ENCODE peak calls at places on chromosomes 4 and X, in seven cellular contexts. One of them, this sample, is unnamed.
A peak's percentile ranks its signal among the peaks of the same experiment; 100 is the strongest.

GRCh38 chrX:69565247-69565815 is 50.6 kb upstream of the EDA start:
- DNase-seq in cardiac fibroblast: peak; percentile 1
- DNase-seq in fibroblast of lung: no peak
- DNase-seq in heart right ventricle: no peak
- DNase-seq in colonic mucosa: no peak
- DNase-seq in mucosa of descending colon: no peak
- DNase-seq in neural progenitor cell: no peak
- DNase-seq in this sample: no peak

GRCh38 chrX:30885136-30885535 is 3.9 kb downstream of the TAB3 start:
- DNase-seq in cardiac fibroblast: no peak
- DNase-seq in heart right ventricle: no peak
- DNase-seq in fibroblast of lung: no peak
- DNase-seq in colonic mucosa: no peak
- DNase-seq in neural progenitor cell: no peak
- DNase-seq in mucosa of descending colon: no peak
- DNase-seq in this sample: no peak

GRCh38 chr4:4864443-4864939 is 5.0 kb downstream of the MSX1 start:
- DNase-seq in heart right ventricle: no peak
- DNase-seq in neural progenitor cell: peak; percentile 49
- DNase-seq in mucosa of descending colon: no peak
- DNase-seq in fibroblast of lung: no peak
- DNase-seq in colonic mucosa: no peak
- DNase-seq in cardiac fibroblast: no peak
- DNase-seq in this sample: no peak

GRCh38 chrX:22278375-22278774 is 5.7 kb downstream of the CBLL2 start:
- DNase-seq in cardiac fibroblast: peak; percentile 5
- DNase-seq in heart right ventricle: no peak
- DNase-seq in fibroblast of lung: no peak
- DNase-seq in mucosa of descending colon: no peak
- DNase-seq in colonic mucosa: no peak
- DNase-seq in neural progenitor cell: no peak
- DNase-seq in this sample: no peak

GRCh38 chrX:69189972-69190371 is 24.7 kb upstream of the PJA1 start:
- DNase-seq in colonic mucosa: no peak
- DNase-seq in fibroblast of lung: peak; percentile 78
- DNase-seq in neural progenitor cell: peak; percentile 27
- DNase-seq in mucosa of descending colon: no peak
- DNase-seq in cardiac fibroblast: no peak
- DNase-seq in heart right ventricle: peak; percentile 29
- DNase-seq in this sample: no peak

GRCh38 chrX:10769696-10770619 is 149.6 kb upstream of the MID1 start:
- DNase-seq in colonic mucosa: no peak
- DNase-seq in mucosa of descending colon: no peak
- DNase-seq in cardiac fibroblast: peak; percentile 42
- DNase-seq in neural progenitor cell: peak; percentile 53
- DNase-seq in fibroblast of lung: peak; percentile 70
- DNase-seq in heart right ventricle: no peak
- DNase-seq in this sample: no peak

GRCh38 chrX:73836956-73837477 is 274.0 kb downstream of the CHIC1 start:
- DNase-seq in colonic mucosa: no peak
- DNase-seq in fibroblast of lung: no peak
- DNase-seq in neural progenitor cell: no peak
- DNase-seq in heart right ventricle: no peak
- DNase-seq in mucosa of descending colon: no peak
- DNase-seq in cardiac fibroblast: no peak
- DNase-seq in this sample: no peak

GRCh38 chr4:159722052-159722451 is 619.2 kb downstream of the RAPGEF2 start:
- DNase-seq in cardiac fibroblast: no peak
- DNase-seq in heart right ventricle: no peak
- DNase-seq in neural progenitor cell: no peak
- DNase-seq in colonic mucosa: no peak
- DNase-seq in fibroblast of lung: no peak
- DNase-seq in mucosa of descending colon: no peak
- DNase-seq in this sample: no peak

GRCh38 chr4:99383833-99384392 is 31.4 kb upstream of the ADH1C start:
- DNase-seq in mucosa of descending colon: no peak
- DNase-seq in fibroblast of lung: peak; percentile 99
- DNase-seq in cardiac fibroblast: peak; percentile 96
- DNase-seq in heart right ventricle: peak; percentile 47
- DNase-seq in colonic mucosa: no peak
- DNase-seq in neural progenitor cell: no peak
- DNase-seq in this sample: no peak

GRCh38 chrX:134373736-134374135 is 86.2 kb upstream of the HPRT1 start:
- DNase-seq in mucosa of descending colon: no peak
- DNase-seq in neural progenitor cell: no peak
- DNase-seq in cardiac fibroblast: no peak
- DNase-seq in colonic mucosa: no peak
- DNase-seq in heart right ventricle: no peak
- DNase-seq in fibroblast of lung: no peak
- DNase-seq in this sample: no peak

GRCh38 chr4:42237010-42237409 is 84.6 kb upstream of the BEND4 start:
- DNase-seq in mucosa of descending colon: no peak
- DNase-seq in heart right ventricle: no peak
- DNase-seq in fibroblast of lung: no peak
- DNase-seq in neural progenitor cell: no peak
- DNase-seq in colonic mucosa: no peak
- DNase-seq in cardiac fibroblast: no peak
- DNase-seq in this sample: no peak

GRCh38 chr4:125097729-125098128 is 217.0 kb upstream of the FAT4 start:
- DNase-seq in neural progenitor cell: no peak
- DNase-seq in colonic mucosa: no peak
- DNase-seq in cardiac fibroblast: no peak
- DNase-seq in mucosa of descending colon: no peak
- DNase-seq in fibroblast of lung: no peak
- DNase-seq in heart right ventricle: no peak
- DNase-seq in this sample: no peak

GRCh38 chr4:83876047-83876446 is 340.1 kb downstream of the GPAT3 start:
- DNase-seq in neural progenitor cell: peak; percentile 45
- DNase-seq in heart right ventricle: no peak
- DNase-seq in colonic mucosa: no peak
- DNase-seq in cardiac fibroblast: peak; percentile 41
- DNase-seq in mucosa of descending colon: no peak
- DNase-seq in fibroblast of lung: no peak
- DNase-seq in this sample: peak; percentile 49

GRCh38 chr4:24655971-24656370 is 71.6 kb upstream of the DHX15 start:
- DNase-seq in mucosa of descending colon: no peak
- DNase-seq in cardiac fibroblast: no peak
- DNase-seq in neural progenitor cell: no peak
- DNase-seq in heart right ventricle: no peak
- DNase-seq in colonic mucosa: peak; percentile 72
- DNase-seq in fibroblast of lung: no peak
- DNase-seq in this sample: no peak

GRCh38 chr4:157172011-157172410 is 48.5 kb upstream of the GRIA2 start:
- DNase-seq in colonic mucosa: no peak
- DNase-seq in neural progenitor cell: no peak
- DNase-seq in mucosa of descending colon: no peak
- DNase-seq in cardiac fibroblast: peak; percentile 41
- DNase-seq in heart right ventricle: no peak
- DNase-seq in fibroblast of lung: peak; percentile 51
- DNase-seq in this sample: no peak

GRCh38 chr4:74953647-74954046 is 20.7 kb downstream of the PARM1 start:
- DNase-seq in neural progenitor cell: no peak
- DNase-seq in heart right ventricle: no peak
- DNase-seq in fibroblast of lung: no peak
- DNase-seq in cardiac fibroblast: no peak
- DNase-seq in mucosa of descending colon: no peak
- DNase-seq in colonic mucosa: no peak
- DNase-seq in this sample: no peak

DNA sequence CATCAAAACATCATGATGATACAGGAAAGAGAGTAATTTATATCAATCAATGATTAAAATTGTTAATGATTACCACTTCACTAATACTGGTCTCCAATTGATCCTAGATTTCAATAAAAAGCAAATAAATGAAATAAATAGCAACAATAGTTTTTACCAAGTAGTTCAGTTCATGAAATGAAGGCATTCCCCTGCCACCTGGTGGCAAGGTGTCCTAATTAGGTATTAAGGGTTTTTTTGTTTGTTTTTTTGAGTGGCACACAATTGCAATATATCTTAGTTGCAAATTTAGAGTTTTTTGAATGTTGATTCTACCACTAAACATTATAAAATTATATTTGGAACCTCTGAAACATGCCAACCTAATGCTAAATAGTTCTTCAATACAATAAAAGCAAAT is 157.4 kb upstream of the PDE5A start:
- DNase-seq in mucosa of descending colon: no peak
- DNase-seq in neural progenitor cell: no peak
- DNase-seq in cardiac fibroblast: peak; percentile 57
- DNase-seq in heart right ventricle: no peak
- DNase-seq in fibroblast of lung: peak; percentile 52
- DNase-seq in colonic mucosa: no peak
- DNase-seq in this sample: no peak
- TF ChIP-seq CTCF in mucosa of descending colon: no peak
- TF ChIP-seq CTCF in neural progenitor cell: peak; percentile 29
- TF ChIP-seq CTCF in cardiac fibroblast: no peak
- TF ChIP-seq CTCF in heart right ventricle: peak; percentile 40
- TF ChIP-seq CTCF in fibroblast of lung: peak; percentile 40
- TF ChIP-seq CTCF in colonic mucosa: peak; percentile 27
- TF ChIP-seq CTCF in this sample: peak; percentile 49

DNA sequence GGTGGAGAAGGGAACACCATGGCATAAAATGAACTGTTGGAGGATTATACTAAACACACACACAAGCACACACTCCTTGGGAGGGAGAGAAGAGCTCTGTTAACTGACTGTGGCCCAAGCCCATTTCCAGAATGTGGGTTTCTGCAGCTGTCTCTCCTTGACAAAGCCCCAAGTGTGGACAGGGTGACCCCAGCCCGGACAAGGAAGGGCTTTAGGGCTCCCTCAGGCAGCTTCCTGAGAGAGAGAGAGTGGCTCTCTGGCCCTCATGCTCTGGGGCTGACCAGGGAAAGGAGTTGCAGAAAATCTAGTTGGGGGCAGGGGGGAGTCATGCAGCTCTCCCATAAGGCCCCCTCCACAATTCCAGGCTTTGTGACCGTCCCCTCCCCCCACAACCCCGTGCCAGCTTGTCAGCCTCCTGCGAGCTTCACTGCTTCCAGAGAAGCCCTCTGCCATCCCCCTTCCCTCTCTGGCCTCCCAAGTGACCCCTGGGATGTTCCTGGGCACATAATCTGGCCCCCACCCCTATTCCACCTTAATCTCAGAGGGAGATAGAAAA is 590 bp downstream of the ARHGEF9 start:
- DNase-seq in mucosa of descending colon: peak; percentile 54
- DNase-seq in neural progenitor cell: peak; percentile 4
- DNase-seq in fibroblast of lung: no peak
- DNase-seq in cardiac fibroblast: no peak
- DNase-seq in colonic mucosa: peak; percentile 41
- DNase-seq in heart right ventricle: no peak
- DNase-seq in this sample: no peak
- H3K4me3 ChIP-seq in mucosa of descending colon: peak overlapping the region; percentile 11
- H3K4me3 ChIP-seq in neural progenitor cell: peak overlapping the region; percentile 51
- H3K4me3 ChIP-seq in fibroblast of lung: peak overlapping the region; percentile 55
- H3K4me3 ChIP-seq in cardiac fibroblast: peak overlapping the region; percentile 37
- H3K4me3 ChIP-seq in colonic mucosa: peak overlapping the region; percentile 41
- H3K4me3 ChIP-seq in heart right ventricle: peak overlapping the region; percentile 56
- H3K4me3 ChIP-seq in this sample: peak overlapping the region; percentile 50

GRCh38 chr4:7966281-7967062 is 26.8 kb upstream of the AFAP1 start:
- DNase-seq in colonic mucosa: no peak
- DNase-seq in cardiac fibroblast: no peak
- DNase-seq in fibroblast of lung: no peak
- DNase-seq in neural progenitor cell: no peak
- DNase-seq in heart right ventricle: no peak
- DNase-seq in mucosa of descending colon: no peak
- DNase-seq in this sample: no peak

GRCh38 chr4:7962609-7963508 is 23.2 kb upstream of the AFAP1 start:
- DNase-seq in neural progenitor cell: no peak
- DNase-seq in heart right ventricle: no peak
- DNase-seq in mucosa of descending colon: no peak
- DNase-seq in colonic mucosa: no peak
- DNase-seq in cardiac fibroblast: no peak
- DNase-seq in fibroblast of lung: no peak
- DNase-seq in this sample: no peak

GRCh38 chr4:7963691-7964090 is 24.0 kb upstream of the AFAP1 start:
- DNase-seq in fibroblast of lung: no peak
- DNase-seq in heart right ventricle: no peak
- DNase-seq in neural progenitor cell: no peak
- DNase-seq in mucosa of descending colon: no peak
- DNase-seq in cardiac fibroblast: no peak
- DNase-seq in colonic mucosa: no peak
- DNase-seq in this sample: no peak

GRCh38 chr4:7964890-7965662 is 25.4 kb upstream of the AFAP1 start:
- DNase-seq in mucosa of descending colon: no peak
- DNase-seq in cardiac fibroblast: peak; percentile 81
- DNase-seq in colonic mucosa: no peak
- DNase-seq in neural progenitor cell: no peak
- DNase-seq in heart right ventricle: peak; percentile 51
- DNase-seq in fibroblast of lung: peak; percentile 81
- DNase-seq in this sample: no peak

DNA sequence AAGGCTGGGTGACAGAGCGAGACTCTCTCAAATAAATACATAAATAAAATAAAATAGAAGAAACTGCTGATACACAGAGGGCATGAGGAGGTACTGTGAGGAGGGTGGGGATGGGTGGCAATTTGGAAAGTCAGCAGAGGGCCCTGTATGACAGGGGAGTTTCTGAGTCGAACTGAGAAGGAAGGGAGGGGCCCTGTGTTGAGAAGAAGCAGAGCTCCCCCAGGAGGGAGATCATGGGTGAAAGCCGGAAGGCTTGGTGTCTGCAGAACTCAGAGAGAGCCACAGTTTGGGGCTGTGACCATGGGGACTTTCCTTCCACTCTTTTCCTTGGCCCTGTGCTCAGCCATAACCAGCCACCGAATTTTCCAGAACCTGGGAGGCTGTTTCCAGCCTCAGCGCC is 24.8 kb upstream of the AFAP1 start:
- DNase-seq in colonic mucosa: no peak
- DNase-seq in mucosa of descending colon: no peak
- DNase-seq in heart right ventricle: no peak
- DNase-seq in neural progenitor cell: no peak
- DNase-seq in fibroblast of lung: no peak
- DNase-seq in cardiac fibroblast: no peak
- DNase-seq in this sample: no peak
- TF ChIP-seq CTCF in colonic mucosa: no peak
- TF ChIP-seq CTCF in mucosa of descending colon: no peak
- TF ChIP-seq CTCF in heart right ventricle: no peak
- TF ChIP-seq CTCF in neural progenitor cell: no peak
- TF ChIP-seq CTCF in fibroblast of lung: no peak
- TF ChIP-seq CTCF in cardiac fibroblast: no peak
- TF ChIP-seq CTCF in this sample: no peak

GRCh38 chr4:151247395-151247794 is 29.6 kb upstream of the PRSS48 start:
- DNase-seq in cardiac fibroblast: no peak
- DNase-seq in mucosa of descending colon: no peak
- DNase-seq in fibroblast of lung: no peak
- DNase-seq in heart right ventricle: no peak
- DNase-seq in neural progenitor cell: no peak
- DNase-seq in colonic mucosa: no peak
- DNase-seq in this sample: no peak

GRCh38 chr4:151250706-151251105 is 26.3 kb upstream of the PRSS48 start:
- DNase-seq in fibroblast of lung: no peak
- DNase-seq in cardiac fibroblast: no peak
- DNase-seq in neural progenitor cell: peak; percentile 83
- DNase-seq in colonic mucosa: no peak
- DNase-seq in heart right ventricle: no peak
- DNase-seq in mucosa of descending colon: no peak
- DNase-seq in this sample: no peak

GRCh38 chr4:151242305-151242704 is 34.7 kb upstream of the PRSS48 start:
- DNase-seq in colonic mucosa: no peak
- DNase-seq in cardiac fibroblast: no peak
- DNase-seq in heart right ventricle: no peak
- DNase-seq in neural progenitor cell: no peak
- DNase-seq in mucosa of descending colon: no peak
- DNase-seq in fibroblast of lung: no peak
- DNase-seq in this sample: no peak

GRCh38 chr4:151248519-151248918 is 28.4 kb upstream of the PRSS48 start:
- DNase-seq in heart right ventricle: no peak
- DNase-seq in neural progenitor cell: no peak
- DNase-seq in fibroblast of lung: no peak
- DNase-seq in colonic mucosa: no peak
- DNase-seq in cardiac fibroblast: no peak
- DNase-seq in mucosa of descending colon: no peak
- DNase-seq in this sample: no peak

GRCh38 chr4:151246742-151247141 is 30.2 kb upstream of the PRSS48 start:
- DNase-seq in fibroblast of lung: no peak
- DNase-seq in colonic mucosa: no peak
- DNase-seq in cardiac fibroblast: no peak
- DNase-seq in neural progenitor cell: no peak
- DNase-seq in mucosa of descending colon: no peak
- DNase-seq in heart right ventricle: no peak
- DNase-seq in this sample: no peak
- H3K4me3 ChIP-seq in fibroblast of lung: no peak overlapping the region
- H3K4me3 ChIP-seq in colonic mucosa: no peak overlapping the region
- H3K4me3 ChIP-seq in cardiac fibroblast: no peak overlapping the region
- H3K4me3 ChIP-seq in neural progenitor cell: no peak overlapping the region
- H3K4me3 ChIP-seq in mucosa of descending colon: no peak overlapping the region
- H3K4me3 ChIP-seq in heart right ventricle: no peak overlapping the region
- H3K4me3 ChIP-seq in this sample: no peak overlapping the region